ENCODE peak calls at places on chromosomes 11 and 22, in five cellular contexts. One of them, this sample, is unnamed.

GRCh38 chr22:30198152-30198845 is 48.3 kb downstream of the LIF start:
- DNase-seq in WTC11: no peak
- DNase-seq in HCT116: no peak
- DNase-seq in GM12878: no peak
- DNase-seq in H1: no peak
- DNase-seq in this sample: no peak

GRCh38 chr11:64334764-64335741 is 5.0 kb upstream of the CCDC88B start:
- DNase-seq in WTC11: no peak
- DNase-seq in HCT116: peak
- DNase-seq in GM12878: peak
- DNase-seq in H1: no peak
- DNase-seq in this sample: no peak

GRCh38 chr22:45777046-45777851 is 105.6 kb downstream of the ATXN10 start:
- DNase-seq in WTC11: no peak
- DNase-seq in HCT116: no peak
- DNase-seq in GM12878: no peak
- DNase-seq in H1: no peak
- DNase-seq in this sample: no peak

GRCh38 chr22:29859976-29860766 is 22.1 kb upstream of the ASCC2 start:
- DNase-seq in WTC11: no peak
- DNase-seq in HCT116: no peak
- DNase-seq in GM12878: no peak
- DNase-seq in H1: no peak
- DNase-seq in this sample: no peak

GRCh38 chr11:128734439-128735224 is 40.8 kb downstream of the FLI1 start:
- DNase-seq in WTC11: no peak
- DNase-seq in HCT116: no peak
- DNase-seq in GM12878: no peak
- DNase-seq in H1: no peak
- DNase-seq in this sample: no peak

GRCh38 chr11:14119357-14119756 is 156.8 kb downstream of the SPON1 start:
- DNase-seq in WTC11: no peak
- DNase-seq in HCT116: no peak
- DNase-seq in GM12878: no peak
- DNase-seq in H1: no peak
- DNase-seq in this sample: no peak

GRCh38 chr11:132846080-132846479 is 686.2 kb downstream of the OPCML start:
- DNase-seq in WTC11: no peak
- DNase-seq in HCT116: no peak
- DNase-seq in GM12878: no peak
- DNase-seq in H1: no peak
- DNase-seq in this sample: no peak

GRCh38 chr11:64994318-64994717 is 2.5 kb downstream of the BATF2 start:
- DNase-seq in WTC11: no peak
- DNase-seq in HCT116: no peak
- DNase-seq in GM12878: no peak
- DNase-seq in H1: no peak
- DNase-seq in this sample: no peak

GRCh38 chr11:102802341-102802740 is 4.4 kb upstream of the MMP1 start:
- DNase-seq in WTC11: no peak
- DNase-seq in HCT116: no peak
- DNase-seq in GM12878: no peak
- DNase-seq in H1: no peak
- DNase-seq in this sample: no peak

GRCh38 chr22:40043086-40043485 is 48.3 kb downstream of the FAM83F start:
- DNase-seq in WTC11: no peak
- DNase-seq in HCT116: no peak
- DNase-seq in GM12878: no peak
- DNase-seq in H1: no peak
- DNase-seq in this sample: no peak

GRCh38 chr22:22783505-22783904 is 104.1 kb upstream of the IGLL5 start:
- DNase-seq in WTC11: no peak
- DNase-seq in HCT116: no peak
- DNase-seq in GM12878: no peak
- DNase-seq in H1: no peak
- DNase-seq in this sample: no peak

GRCh38 chr11:30426781-30427180 is 103.9 kb downstream of the ARL14EP start:
- DNase-seq in WTC11: no peak
- DNase-seq in HCT116: no peak
- DNase-seq in GM12878: no peak
- DNase-seq in H1: no peak
- DNase-seq in this sample: no peak

GRCh38 chr11:127649071-127649470 is 648.5 kb upstream of the KIRREL3 start:
- DNase-seq in WTC11: no peak
- DNase-seq in HCT116: no peak
- DNase-seq in GM12878: no peak
- DNase-seq in H1: no peak
- DNase-seq in this sample: no peak

GRCh38 chr11:9642894-9643293 is 21.0 kb upstream of the SWAP70 start:
- DNase-seq in WTC11: no peak
- DNase-seq in HCT116: no peak
- DNase-seq in GM12878: no peak
- DNase-seq in H1: no peak
- DNase-seq in this sample: no peak

GRCh38 chr11:47264119-47264915 is 5.6 kb upstream of the MADD start:
- DNase-seq in WTC11: no peak
- DNase-seq in HCT116: no peak
- DNase-seq in GM12878: no peak
- DNase-seq in H1: no peak
- DNase-seq in this sample: no peak

GRCh38 chr11:19956228-19956627 is 204.0 kb downstream of the DBX1 start:
- DNase-seq in WTC11: no peak
- DNase-seq in HCT116: no peak
- DNase-seq in GM12878: no peak
- DNase-seq in H1: no peak
- DNase-seq in this sample: no peak

GRCh38 chr22:43843783-43844530 is 18.4 kb downstream of the SULT4A1 start:
- DNase-seq in WTC11: no peak
- DNase-seq in HCT116: no peak
- DNase-seq in GM12878: no peak
- DNase-seq in H1: no peak
- DNase-seq in this sample: no peak

GRCh38 chr11:1990872-1991578 is 6.6 kb downstream of the H19 start:
- DNase-seq in WTC11: no peak
- DNase-seq in HCT116: no peak
- DNase-seq in GM12878: no peak
- DNase-seq in H1: no peak
- DNase-seq in this sample: no peak

GRCh38 chr11:26931248-26931631 is 62.7 kb upstream of the FIBIN start:
- DNase-seq in WTC11: no peak
- DNase-seq in HCT116: no peak
- DNase-seq in GM12878: no peak
- DNase-seq in H1: no peak
- DNase-seq in this sample: no peak

GRCh38 chr11:126159719-126160344 is 51.6 kb downstream of the RPUSD4 start:
- DNase-seq in WTC11: peak
- DNase-seq in HCT116: no peak
- DNase-seq in GM12878: no peak
- DNase-seq in H1: peak
- DNase-seq in this sample: peak
- TF ChIP-seq SP1 in WTC11: peak
- TF ChIP-seq SP1 in HCT116: no peak
- TF ChIP-seq SP1 in GM12878: no peak
- TF ChIP-seq SP1 in H1: no peak
- TF ChIP-seq SP1 in this sample: no peak

GRCh38 chr22:37910863-37911262 is 4.8 kb downstream of the MICALL1 start:
- DNase-seq in WTC11: peak
- DNase-seq in HCT116: no peak
- DNase-seq in GM12878: no peak
- DNase-seq in H1: no peak
- DNase-seq in this sample: no peak
- TF ChIP-seq SP1 in WTC11: no peak
- TF ChIP-seq SP1 in HCT116: no peak
- TF ChIP-seq SP1 in GM12878: no peak
- TF ChIP-seq SP1 in H1: no peak
- TF ChIP-seq SP1 in this sample: no peak

GRCh38 chr11:123206671-123207421 is 11.8 kb upstream of the CLMP start:
- DNase-seq in WTC11: peak
- DNase-seq in HCT116: no peak
- DNase-seq in GM12878: no peak
- DNase-seq in H1: no peak
- DNase-seq in this sample: no peak
- TF ChIP-seq SP1 in WTC11: no peak
- TF ChIP-seq SP1 in HCT116: no peak
- TF ChIP-seq SP1 in GM12878: no peak
- TF ChIP-seq SP1 in H1: no peak
- TF ChIP-seq SP1 in this sample: no peak

DNA sequence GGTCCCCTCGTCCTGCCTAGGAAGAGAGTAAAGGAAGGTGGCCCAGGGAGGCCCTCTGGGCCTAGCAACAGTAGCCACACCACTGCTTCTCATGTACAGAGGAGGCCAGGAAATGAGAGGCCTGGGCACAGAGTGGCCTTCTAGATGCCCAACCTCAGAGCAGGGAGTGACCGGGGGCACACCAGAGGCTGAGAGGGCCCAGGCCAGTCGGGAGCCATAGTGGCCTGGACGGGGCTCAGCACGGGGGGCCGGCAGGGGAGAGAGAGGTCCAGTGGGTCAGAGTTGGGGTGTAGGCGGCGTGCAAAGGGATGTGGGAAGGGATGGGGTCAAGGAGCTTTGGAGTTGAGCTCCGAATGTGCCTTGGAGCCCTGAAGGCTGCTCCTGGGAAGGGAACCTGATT is 25.0 kb upstream of the MYEOV start:
- DNase-seq in WTC11: no peak
- DNase-seq in HCT116: no peak
- DNase-seq in GM12878: no peak
- DNase-seq in H1: no peak
- DNase-seq in this sample: no peak
- TF ChIP-seq SP1 in WTC11: no peak
- TF ChIP-seq SP1 in HCT116: no peak
- TF ChIP-seq SP1 in GM12878: no peak
- TF ChIP-seq SP1 in H1: no peak
- TF ChIP-seq SP1 in this sample: no peak

GRCh38 chr11:78253797-78254196 is 65.1 kb downstream of the USP35 start:
- DNase-seq in WTC11: no peak
- DNase-seq in HCT116: no peak
- DNase-seq in GM12878: no peak
- DNase-seq in H1: no peak
- DNase-seq in this sample: no peak
- TF ChIP-seq SP1 in WTC11: no peak
- TF ChIP-seq SP1 in HCT116: no peak
- TF ChIP-seq SP1 in GM12878: no peak
- TF ChIP-seq SP1 in H1: no peak
- TF ChIP-seq SP1 in this sample: no peak

DNA sequence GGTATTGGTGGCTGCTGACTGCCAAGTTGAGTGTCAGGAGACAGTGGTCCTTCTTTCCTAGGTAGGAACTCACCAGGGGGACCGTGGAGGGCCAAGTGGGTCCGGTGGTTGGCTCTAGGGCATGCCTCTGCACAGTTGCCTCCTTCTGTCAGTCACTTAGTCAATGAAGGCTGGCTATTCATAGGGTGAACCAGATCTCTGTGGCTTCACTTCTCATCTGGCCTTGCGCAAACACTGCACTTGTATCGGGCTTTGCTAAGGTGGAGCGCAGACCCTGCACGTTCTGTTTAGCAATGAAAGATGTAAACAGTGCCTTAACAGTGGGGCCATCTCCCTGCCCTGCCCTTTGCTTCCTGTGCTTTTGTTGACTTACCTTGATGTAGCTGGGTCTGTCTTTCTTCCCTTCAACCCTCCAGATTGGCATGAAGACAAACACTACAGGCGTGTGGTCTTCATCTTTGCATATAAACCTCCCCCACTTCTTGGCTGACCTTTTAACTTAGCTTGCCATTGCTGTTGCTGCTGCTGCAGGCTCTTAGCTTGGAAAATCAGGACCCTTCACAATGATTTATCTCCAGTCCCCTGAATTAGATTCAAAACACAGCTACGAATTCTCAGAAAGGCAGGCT is 6.8 kb upstream of the SORL1-AS1 start:
- DNase-seq in WTC11: no peak
- DNase-seq in HCT116: no peak
- DNase-seq in GM12878: no peak
- DNase-seq in H1: no peak
- DNase-seq in this sample: no peak
- TF ChIP-seq SP1 in WTC11: no peak
- TF ChIP-seq SP1 in HCT116: no peak
- TF ChIP-seq SP1 in GM12878: no peak
- TF ChIP-seq SP1 in H1: no peak
- TF ChIP-seq SP1 in this sample: no peak

DNA sequence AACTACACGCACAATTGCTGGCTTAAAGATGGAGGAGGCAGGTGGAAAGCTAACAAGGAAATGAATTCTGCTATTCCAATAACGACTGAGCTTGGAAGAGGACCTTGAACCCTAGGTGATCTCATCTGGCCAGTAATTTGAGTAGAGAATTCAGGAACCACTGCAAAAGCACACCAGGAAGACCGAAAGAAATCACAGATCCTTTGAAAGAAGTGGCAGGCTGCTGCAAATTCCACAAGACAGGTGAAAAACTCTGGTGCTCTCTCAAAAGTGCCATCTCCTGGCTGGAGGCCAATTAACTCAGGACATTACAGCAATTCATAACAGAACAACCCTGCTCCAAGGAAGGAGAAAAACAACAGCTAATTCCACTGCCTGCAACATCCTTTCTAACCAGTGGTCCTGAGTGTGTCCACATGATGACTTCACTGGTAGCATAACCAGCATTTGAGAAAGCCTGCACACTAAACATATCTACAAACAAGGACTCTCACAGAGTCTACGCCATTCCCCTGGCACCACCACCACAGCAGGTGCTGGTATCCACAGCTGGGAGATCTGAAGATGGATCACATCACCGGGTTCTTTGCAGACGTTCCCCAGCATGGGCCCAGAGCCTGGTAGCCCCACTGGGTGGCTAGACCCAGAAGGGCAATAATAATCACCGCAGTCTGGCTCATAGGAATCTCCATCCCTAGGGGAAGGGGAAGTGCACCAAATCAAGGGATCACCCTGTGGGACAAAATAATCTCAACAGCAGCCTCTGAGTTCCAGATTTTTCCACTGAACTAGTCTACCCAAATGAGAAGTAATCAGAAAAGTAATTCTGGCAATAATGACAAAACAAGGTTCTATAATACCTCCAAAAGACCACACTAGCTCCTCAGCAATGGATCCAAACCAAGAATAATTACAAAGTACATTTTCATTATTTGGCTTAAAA is 44.9 kb upstream of the CLTCL1 start:
- DNase-seq in WTC11: no peak
- DNase-seq in HCT116: no peak
- DNase-seq in GM12878: no peak
- DNase-seq in H1: no peak
- DNase-seq in this sample: no peak
- TF ChIP-seq SP1 in WTC11: no peak
- TF ChIP-seq SP1 in HCT116: no peak
- TF ChIP-seq SP1 in GM12878: no peak
- TF ChIP-seq SP1 in H1: no peak
- TF ChIP-seq SP1 in this sample: no peak

GRCh38 chr11:129853508-129854228 is 38.0 kb downstream of the TMEM45B start:
- DNase-seq in WTC11: no peak
- DNase-seq in HCT116: no peak
- DNase-seq in GM12878: no peak
- DNase-seq in H1: no peak
- DNase-seq in this sample: no peak
- TF ChIP-seq SP1 in WTC11: no peak
- TF ChIP-seq SP1 in HCT116: no peak
- TF ChIP-seq SP1 in GM12878: no peak
- TF ChIP-seq SP1 in H1: no peak
- TF ChIP-seq SP1 in this sample: no peak